ENCODE peak calls at places on chromosomes 2 and 18, in nine cellular contexts. C is ELF-1; N is NAMALWA; X is GM19239; S is stimulated activated CD8-positive, alpha-beta memory T cell treated with anti-CD3 and anti-CD28 coated beads, Interleukin-7, amount 100 ng/mL, for 1 hour; I is EH; D is ureter; R is B cell; P is NCI-H1417. G is an unnamed sample.

GRCh38 chr2:128091691-128092050 is 671 bp downstream of the UGGT1 start:
- DNase-seq in C (peak), N (peak), X (no peak), S (no peak), I (peak), D (no peak), R (peak), P (peak), G (no peak)

GRCh38 chr2:62156861-62157496 is 38.9 kb upstream of the B3GNT2 start:
- DNase-seq in C (peak), N (no peak), X (no peak), S (no peak), I (peak), D (no peak), R (no peak), P (no peak), G (no peak)

GRCh38 chr2:223626713-223627112 is 24.6 kb upstream of the SCG2 start:
- DNase-seq in C (no peak), N (no peak), X (no peak), S (no peak), I (peak), D (no peak), R (no peak), P (no peak), G (no peak)

GRCh38 chr2:49490710-49491109 is 336.4 kb upstream of the FSHR start:
- DNase-seq in C (peak), N (peak), X (peak), S (no peak), I (peak), D (no peak), R (peak), P (no peak), G (peak)

GRCh38 chr2:237763812-237764211 is 34.8 kb upstream of the RBM44 start:
- DNase-seq in C (no peak), N (no peak), X (no peak), S (no peak), I (no peak), D (no peak), R (no peak), P (no peak), G (no peak)

GRCh38 chr18:8301427-8302172 is 307.6 kb upstream of the RAB12 start:
- DNase-seq in C (no peak), N (no peak), X (no peak), S (no peak), I (no peak), D (no peak), R (no peak), P (peak), G (no peak)

GRCh38 chr2:222142027-222142426 is 156.8 kb downstream of the PAX3 start:
- DNase-seq in C (no peak), N (no peak), X (no peak), S (no peak), I (peak), D (no peak), R (no peak), P (no peak), G (no peak)

GRCh38 chr2:232502901-232503791 is 15.5 kb upstream of the ECEL1 start:
- DNase-seq in C (peak), N (no peak), X (no peak), S (no peak), I (peak), D (no peak), R (peak), P (peak), G (no peak)

GRCh38 chr2:47778698-47779415 is 4.1 kb upstream of the MSH6 start:
- DNase-seq in C (no peak), N (no peak), X (no peak), S (no peak), I (no peak), D (no peak), R (no peak), P (no peak), G (no peak)

GRCh38 chr2:20490300-20491181 is 43.7 kb downstream of the RHOB start:
- DNase-seq in C (no peak), N (no peak), X (no peak), S (no peak), I (no peak), D (peak), R (no peak), P (no peak), G (no peak)

GRCh38 chr2:204751472-204751871 is 206.2 kb downstream of the PARD3B start:
- DNase-seq in C (no peak), N (no peak), X (no peak), S (no peak), I (no peak), D (no peak), R (no peak), P (no peak), G (no peak)

GRCh38 chr2:193153576-193153975 is 958.8 kb upstream of the TMEFF2 start:
- DNase-seq in C (no peak), N (no peak), X (no peak), S (no peak), I (no peak), D (no peak), R (no peak), P (no peak), G (no peak)

GRCh38 chr2:134900151-134900550 is 18.5 kb upstream of the CCNT2 start:
- DNase-seq in C (no peak), N (no peak), X (no peak), S (no peak), I (peak), D (no peak), R (no peak), P (no peak), G (no peak)

GRCh38 chr2:202049092-202049728 is 15.6 kb downstream of the FZD7 start:
- DNase-seq in C (no peak), N (no peak), X (no peak), S (no peak), I (no peak), D (no peak), R (no peak), P (no peak), G (no peak)

GRCh38 chr2:180033993-180034894 is 27.1 kb upstream of the CWC22 start:
- DNase-seq in C (peak), N (no peak), X (no peak), S (no peak), I (peak), D (no peak), R (no peak), P (peak), G (no peak)

GRCh38 chr18:22034276-22034675 is 135.1 kb upstream of the GATA6 start:
- DNase-seq in C (no peak), N (no peak), X (no peak), S (no peak), I (no peak), D (no peak), R (no peak), P (no peak), G (no peak)

GRCh38 chr18:59631583-59632181 is 65.5 kb downstream of the CCBE1 start:
- DNase-seq in C (peak), N (peak), X (no peak), S (no peak), I (peak), D (no peak), R (no peak), P (peak), G (peak)

GRCh38 chr18:49920731-49921130 is 107.4 kb upstream of the ACAA2 start:
- DNase-seq in C (no peak), N (no peak), X (no peak), S (no peak), I (peak), D (no peak), R (no peak), P (no peak), G (no peak)

GRCh38 chr2:61263848-61264247 is 101.9 kb downstream of the C2orf74 start:
- DNase-seq in C (no peak), N (no peak), X (no peak), S (no peak), I (no peak), D (no peak), R (no peak), P (no peak), G (no peak)

GRCh38 chr2:86368181-86368824 is 30.9 kb upstream of the REEP1 start:
- DNase-seq in C (peak), N (peak), X (peak), S (no peak), I (peak), D (no peak), R (peak), P (peak), G (peak)

GRCh38 chr18:53780666-53781065 is 443.8 kb downstream of the MBD2 start:
- DNase-seq in C (no peak), N (no peak), X (no peak), S (no peak), I (no peak), D (no peak), R (no peak), P (no peak), G (no peak)

GRCh38 chr2:167293172-167293781 is 405.0 kb downstream of the XIRP2 start:
- DNase-seq in C (peak), N (no peak), X (no peak), S (no peak), I (peak), D (no peak), R (peak), P (peak), G (no peak)

GRCh38 chr18:47929681-47930085 is 776 bp downstream of the SMAD2 start:
- DNase-seq in C (no peak), N (no peak), X (no peak), S (no peak), I (no peak), D (no peak), R (no peak), P (no peak), G (no peak)

GRCh38 chr2:204251977-204252376 is 293.3 kb upstream of the PARD3B start:
- DNase-seq in C (no peak), N (no peak), X (no peak), S (no peak), I (no peak), D (no peak), R (no peak), P (no peak), G (no peak)

GRCh38 chr2:179614121-179614520 is 247.3 kb downstream of the ZNF385B start:
- DNase-seq in C (no peak), N (no peak), X (no peak), S (no peak), I (peak), D (no peak), R (no peak), P (no peak), G (no peak)

GRCh38 chr18:26052497-26052896 is 37.9 kb downstream of the SS18 start:
- DNase-seq in C (no peak), N (no peak), X (no peak), S (no peak), I (peak), D (no peak), R (no peak), P (no peak), G (no peak)

GRCh38 chr18:37567061-37567993 is 1.7 kb upstream of the CELF4 start:
- DNase-seq in C (no peak), N (no peak), X (no peak), S (no peak), I (no peak), D (no peak), R (no peak), P (peak), G (no peak)

G was measured in GM10248.